ENCODE peak calls at places on chromosomes 12 and 14, in four cellular contexts. U is RWPE2, X is thyroid gland, G is MM.1S. Z is an unnamed sample. For H3K36me3, the result is how much of the 10 kb centered on the place peaks cover.

GRCh38 chr14:92907316-92907911 is 15.5 kb upstream of the CHGA start:
- DNase-seq in U (no peak), X (no peak), G (no peak), Z (no peak)

GRCh38 chr14:24108336-24108874 is 6.2 kb upstream of the DCAF11 start:
- DNase-seq in U (no peak), G (no peak), X (no peak), Z (no peak)

GRCh38 chr12:85626031-85626781 is 210.0 kb downstream of the RASSF9 start:
- DNase-seq in U (no peak), X (no peak), G (no peak), Z (no peak)

GRCh38 chr12:18428416-18428815 is 167.1 kb downstream of the PIK3C2G start:
- DNase-seq in X (no peak), G (no peak), U (no peak), Z (no peak)

GRCh38 chr12:124869011-124869665 is 5.5 kb upstream of the SCARB1 start:
- DNase-seq in U (no peak), X (no peak), G (no peak), Z (no peak)

GRCh38 chr14:69043598-69044267 is 64.6 kb upstream of the ACTN1 start:
- DNase-seq in U (no peak), X (peak), G (no peak), Z (no peak)

GRCh38 chr12:59678759-59679411 is 83.1 kb downstream of the SLC16A7 start:
- DNase-seq in G (no peak), X (no peak), U (no peak), Z (no peak)

GRCh38 chr14:98705826-98706225 is 566.2 kb downstream of the BCL11B start:
- DNase-seq in U (no peak), G (no peak), X (no peak), Z (no peak)

GRCh38 chr12:107126688-107127481 is 33.5 kb upstream of the CRY1 start:
- DNase-seq in G (no peak), X (no peak), U (no peak), Z (no peak)

GRCh38 chr12:118164798-118165486 is 29.0 kb downstream of the PEBP1 start:
- DNase-seq in U (no peak), G (peak), X (peak), Z (no peak)

GRCh38 chr12:50065726-50066310 is 8.4 kb downstream of the ASIC1 start:
- DNase-seq in G (no peak), U (no peak), X (no peak), Z (no peak)

GRCh38 chr14:38254565-38255407 is 1.1 kb downstream of the CLEC14A start:
- DNase-seq in G (no peak), X (no peak), U (no peak), Z (no peak)

GRCh38 chr12:53939141-53940108 is 794 bp downstream of the HOXC13 start:
- DNase-seq in U (no peak), X (peak), G (no peak), Z (no peak)

GRCh38 chr12:46219892-46220655 is 48.8 kb downstream of the SLC38A1 start:
- DNase-seq in G (no peak), X (no peak), U (peak), Z (peak)

GRCh38 chr14:89399594-89400068 is 17.4 kb downstream of the FOXN3 start:
- DNase-seq in U (peak), X (peak), G (no peak), Z (no peak)

GRCh38 chr12:72586456-72586855 is 314.3 kb downstream of the TRHDE start:
- DNase-seq in X (no peak), G (no peak), U (no peak), Z (no peak)

GRCh38 chr12:50059440-50060119 is 2.2 kb downstream of the ASIC1 start:
- DNase-seq in G (no peak), U (peak), X (no peak), Z (peak)

GRCh38 chr12:77841467-77842054 is 10.9 kb downstream of the NAV3 start:
- DNase-seq in G (peak), X (no peak), U (no peak), Z (no peak)

GRCh38 chr14:94345344-94346072 is 22.4 kb upstream of the SERPINA6 start:
- DNase-seq in U (no peak), G (no peak), X (no peak), Z (no peak)

DNA sequence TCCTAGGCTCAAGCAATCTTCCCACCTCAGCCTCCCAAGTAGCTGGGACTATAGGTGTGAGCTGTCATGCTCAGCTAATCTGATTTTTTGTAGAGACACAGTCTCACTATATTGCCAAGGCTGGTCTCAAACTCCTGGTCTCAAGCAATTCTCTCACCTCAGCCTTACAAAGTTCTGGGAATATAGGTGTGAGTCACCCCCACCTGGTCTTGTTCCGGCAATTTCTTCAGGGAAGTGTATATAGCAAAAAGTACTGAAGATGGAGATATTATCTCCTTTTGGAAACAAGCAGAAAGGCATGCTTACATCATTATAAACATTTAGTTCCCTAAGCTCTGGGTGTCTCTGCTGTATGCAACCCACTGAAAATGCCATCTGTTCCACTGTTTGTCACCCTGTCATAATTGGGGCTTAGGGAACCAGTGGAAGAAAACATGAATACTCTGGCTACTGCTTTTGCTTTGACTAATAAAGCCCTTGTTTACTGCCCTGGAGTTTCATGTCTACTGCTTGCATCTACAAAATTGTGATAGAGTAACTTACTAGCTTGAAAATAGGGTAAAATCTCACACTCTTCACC is 940.2 kb downstream of the GALC start:
- DNase-seq in X (no peak), U (no peak), G (no peak), Z (no peak)
- H3K36me3 ChIP-seq in X (under half), U (under half), G (under half), Z (under half)

DNA sequence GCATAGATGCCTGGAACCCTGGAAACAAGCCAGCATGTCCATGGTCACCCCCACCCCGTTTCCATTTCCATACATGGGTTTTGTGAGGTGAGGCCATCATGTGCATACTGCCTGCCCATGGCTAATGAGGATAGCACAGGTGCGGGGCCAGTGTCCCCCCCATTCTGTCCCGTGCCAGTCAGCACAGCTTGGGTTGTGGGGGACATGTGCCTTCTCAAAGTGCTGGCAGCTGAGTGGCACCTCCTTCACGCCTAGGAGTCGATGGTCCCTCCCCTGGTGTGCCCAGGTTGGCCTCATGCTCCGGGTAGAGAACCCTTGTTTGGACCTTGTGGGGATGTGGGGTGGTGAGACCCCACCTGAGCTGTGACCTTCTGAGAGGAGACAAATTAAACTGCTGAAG is 7.2 kb downstream of the YY1 start:
- DNase-seq in U (no peak), X (no peak), G (no peak), Z (no peak)
- H3K4me3 ChIP-seq in U (no peak), X (no peak), G (no peak), Z (no peak)

DNA sequence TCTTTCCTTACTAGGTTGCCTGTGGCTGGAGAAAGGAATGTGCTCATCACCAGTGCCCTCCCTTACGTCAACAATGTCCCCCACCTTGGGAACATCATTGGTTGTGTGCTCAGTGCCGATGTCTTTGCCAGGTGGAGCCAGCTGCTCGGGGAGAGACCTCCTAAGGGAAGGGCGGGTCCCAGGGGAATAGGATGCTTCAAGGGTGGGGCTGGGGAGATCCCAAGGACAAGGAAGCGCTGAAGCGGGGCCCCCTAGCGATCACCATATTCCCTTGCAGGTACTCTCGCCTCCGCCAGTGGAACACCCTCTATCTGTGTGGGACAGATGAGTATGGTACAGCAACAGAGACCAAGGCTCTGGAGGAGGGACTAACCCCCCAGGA is 10.3 kb downstream of the MARS1 start:
- DNase-seq in G (no peak), X (no peak), U (no peak), Z (no peak)
- H3K27ac ChIP-seq in G (no peak), X (no peak), U (no peak), Z (no peak)

DNA sequence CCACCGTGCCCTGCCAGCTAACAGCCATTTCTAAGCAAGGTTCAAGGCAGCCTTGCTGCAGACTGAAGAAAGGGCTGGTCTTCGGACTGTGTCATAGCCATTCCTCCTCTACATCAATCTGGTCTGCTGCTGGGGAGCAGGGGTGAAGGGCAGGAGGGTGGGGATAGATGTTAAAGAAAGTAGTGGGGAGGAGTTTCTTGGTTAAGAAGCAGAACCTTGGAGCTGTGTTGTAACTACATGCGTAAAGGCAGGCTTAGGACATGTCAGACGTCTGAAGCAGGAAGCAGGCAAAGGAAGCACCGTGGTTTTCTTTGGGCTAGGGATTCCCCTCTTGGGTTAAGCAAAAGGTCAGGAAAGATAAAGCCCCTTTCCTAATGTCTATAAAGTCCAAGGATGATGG is 18.1 kb upstream of the NEK9 start:
- DNase-seq in G (no peak), U (no peak), X (no peak), Z (no peak)
- H3K36me3 ChIP-seq in G (under half), U (half or more), X (under half), Z (under half)

GRCh38 chr12:121697093-121697698 is 15.4 kb upstream of the TMEM120B start:
- DNase-seq in G (peak), U (no peak), X (no peak), Z (peak)
- H3K4me3 ChIP-seq in G (no peak), U (no peak), X (no peak), Z (no peak)